ENCODE peak calls at places on chromosomes 3 and 15, in seven cellular contexts. W, D, X, Z, S, J and R are unnamed samples.

GRCh38 chr3:78506581-78507195 is 1261.1 kb downstream of the ROBO1 start:
- DNase-seq in W (no peak), D (no peak), X (peak), Z (no peak), S (no peak), J (no peak), R (peak)

GRCh38 chr3:182794806-182795369 is 1.6 kb downstream of the ATP11B start:
- DNase-seq in W (no peak), D (no peak), X (no peak), Z (no peak), S (no peak), J (no peak), R (peak)

GRCh38 chr15:43492673-43493601 is at the start of gene TP53BP1:
- DNase-seq in W (peak), D (peak), X (peak), Z (peak), S (peak), J (peak), R (peak)

GRCh38 chr3:39910828-39911464 is 101.5 kb downstream of the MYRIP start:
- DNase-seq in W (no peak), D (no peak), X (no peak), Z (no peak), S (no peak), J (peak), R (peak)

GRCh38 chr15:29470794-29471193 is 201.2 kb upstream of the NSMCE3 start:
- DNase-seq in W (no peak), D (no peak), X (peak), Z (no peak), S (no peak), J (no peak), R (no peak)

GRCh38 chr3:4461459-4462090 is 5.5 kb downstream of the SUMF1 start:
- DNase-seq in W (no peak), D (no peak), X (no peak), Z (no peak), S (no peak), J (no peak), R (no peak)

GRCh38 chr15:31155136-31155535 is 53.6 kb upstream of the TRPM1 start:
- DNase-seq in W (no peak), D (no peak), X (no peak), Z (no peak), S (no peak), J (no peak), R (no peak)

GRCh38 chr3:45981321-45982038 is 14.1 kb downstream of the FYCO1 start:
- DNase-seq in W (no peak), D (no peak), X (no peak), Z (no peak), S (no peak), J (peak), R (peak)

GRCh38 chr15:44726136-44726535 is 10.2 kb upstream of the TRIM69 start:
- DNase-seq in W (no peak), D (no peak), X (no peak), Z (no peak), S (no peak), J (no peak), R (no peak)

GRCh38 chr15:77775373-77775772 is 142.7 kb upstream of the LINGO1 start:
- DNase-seq in W (no peak), D (no peak), X (no peak), Z (no peak), S (no peak), J (no peak), R (no peak)

GRCh38 chr3:57952208-57952631 is 56.0 kb upstream of the FLNB start:
- DNase-seq in W (peak), D (no peak), X (peak), Z (peak), S (no peak), J (peak), R (peak)

GRCh38 chr3:53328750-53329149 is 18.6 kb downstream of the DCP1A start:
- DNase-seq in W (no peak), D (no peak), X (no peak), Z (no peak), S (no peak), J (no peak), R (no peak)

GRCh38 chr3:101803152-101803782 is 24.3 kb downstream of the NXPE3 start:
- DNase-seq in W (peak), D (no peak), X (peak), Z (no peak), S (peak), J (peak), R (peak)

GRCh38 chr3:155102329-155102728 is 22.2 kb downstream of the MME start:
- DNase-seq in W (no peak), D (no peak), X (peak), Z (no peak), S (no peak), J (no peak), R (peak)

GRCh38 chr3:123723527-123724168 is 138.8 kb upstream of the HACD2 start:
- DNase-seq in W (peak), D (peak), X (peak), Z (no peak), S (peak), J (peak), R (peak)

GRCh38 chr3:50264389-50264963 is 4.5 kb upstream of the SEMA3B start:
- DNase-seq in W (peak), D (peak), X (peak), Z (peak), S (no peak), J (no peak), R (peak)

GRCh38 chr3:46990573-46991374 is 11.3 kb downstream of the NBEAL2 start:
- DNase-seq in W (no peak), D (no peak), X (no peak), Z (no peak), S (no peak), J (no peak), R (no peak)

GRCh38 chr15:89243046-89243690 is 611 bp upstream of the FANCI start:
- DNase-seq in W (peak), D (no peak), X (no peak), Z (no peak), S (no peak), J (no peak), R (peak)

GRCh38 chr15:41932939-41933725 is 39.2 kb downstream of the EHD4 start:
- DNase-seq in W (no peak), D (no peak), X (no peak), Z (no peak), S (no peak), J (no peak), R (no peak)